ENCODE peak calls at places on chromosomes 11 and 22, in five cellular contexts. E is IMR-90, A is SK-N-SH, I is K562, K is GM12878. U is an unnamed sample.

GRCh38 chr11:18522388-18522787 is 4.4 kb downstream of the TSG101 start:
- DNase-seq in E (no peak), K (no peak), A (peak), I (peak), U (peak)

GRCh38 chr11:93392862-93393261 is 62.3 kb downstream of the DEUP1 start:
- DNase-seq in I (no peak), E (no peak), A (no peak), K (no peak), U (no peak)

GRCh38 chr11:99634581-99634980 is 613.8 kb downstream of the CNTN5 start:
- DNase-seq in I (no peak), E (no peak), A (no peak), K (no peak), U (no peak)

GRCh38 chr11:117189941-117190544 is 9.1 kb upstream of the TAGLN start:
- DNase-seq in A (peak), I (no peak), E (no peak), K (no peak), U (no peak)

GRCh38 chr11:34512810-34513673 is 552 bp downstream of the ELF5 start:
- DNase-seq in I (peak), A (peak), K (peak), E (peak), U (peak)

GRCh38 chr11:41522899-41523672 is 63.6 kb upstream of the LRRC4C start:
- DNase-seq in E (no peak), K (no peak), A (no peak), I (no peak), U (no peak)

GRCh38 chr11:102712140-102712539 is 6.6 kb upstream of the MMP27 start:
- DNase-seq in I (no peak), A (no peak), K (no peak), E (no peak), U (no peak)

GRCh38 chr11:40514124-40514523 is 945.3 kb downstream of the LRRC4C start:
- DNase-seq in K (no peak), E (no peak), A (no peak), I (no peak), U (no peak)

GRCh38 chr11:97140885-97141494 is 751.2 kb downstream of the JRKL start:
- DNase-seq in K (no peak), I (peak), A (peak), E (no peak), U (peak)

GRCh38 chr11:41414771-41415440 is 44.5 kb downstream of the LRRC4C start:
- DNase-seq in I (no peak), E (no peak), A (no peak), K (no peak), U (no peak)

GRCh38 chr22:30459206-30460052 is 12.4 kb downstream of the SEC14L3 start:
- DNase-seq in K (no peak), E (peak), A (no peak), I (peak), U (peak)

GRCh38 chr11:130769782-130770565 is 146.3 kb downstream of the SNX19 start:
- DNase-seq in I (no peak), A (no peak), K (no peak), E (peak), U (no peak)

GRCh38 chr11:128187829-128188228 is 399.5 kb downstream of the ETS1 start:
- DNase-seq in E (peak), A (peak), K (no peak), I (no peak), U (no peak)

GRCh38 chr11:62905927-62906531 is 15.1 kb downstream of the CHRM1 start:
- DNase-seq in A (peak), I (peak), E (peak), K (peak), U (peak)

GRCh38 chr11:45110562-45110961 is 35.9 kb upstream of the PRDM11 start:
- DNase-seq in E (peak), I (peak), K (no peak), A (peak), U (peak)

GRCh38 chr22:45587638-45588481 is 83.8 kb upstream of the ATXN10 start:
- DNase-seq in A (no peak), I (no peak), E (peak), K (no peak), U (no peak)

GRCh38 chr11:122869622-122870021 is 12.9 kb upstream of the JHY start:
- DNase-seq in E (no peak), I (no peak), K (no peak), A (no peak), U (no peak)

GRCh38 chr11:8100151-8100550 is 19.1 kb downstream of the TUB start:
- DNase-seq in K (no peak), A (no peak), E (no peak), I (no peak), U (no peak)

GRCh38 chr22:24592144-24592845 is 578 bp downstream of the LRRC75B start:
- DNase-seq in I (no peak), K (no peak), A (no peak), E (no peak), U (no peak)

GRCh38 chr11:14422814-14423182 is 63.8 kb upstream of the RRAS2 start:
- DNase-seq in A (no peak), E (no peak), I (no peak), K (no peak), U (no peak)

GRCh38 chr11:134925432-134925831 is 513.4 kb upstream of the B3GAT1 start:
- DNase-seq in E (no peak), I (no peak), A (no peak), K (no peak), U (no peak)

GRCh38 chr11:112235750-112236390 is 9.6 kb downstream of the PTS start:
- DNase-seq in K (no peak), I (no peak), A (no peak), E (no peak), U (no peak)

GRCh38 chr11:112247198-112247597 is 13.5 kb downstream of the PLET1 start:
- DNase-seq in I (no peak), E (peak), K (no peak), A (no peak), U (no peak)

GRCh38 chr11:112238041-112238440 is 11.8 kb downstream of the PTS start:
- DNase-seq in K (no peak), E (no peak), I (no peak), A (no peak), U (no peak)

GRCh38 chr11:112237451-112237850 is 11.2 kb downstream of the PTS start:
- DNase-seq in A (no peak), I (no peak), E (no peak), K (no peak), U (no peak)

GRCh38 chr11:112241486-112241885 is 15.3 kb downstream of the PTS start:
- DNase-seq in I (no peak), K (no peak), E (peak), A (no peak), U (peak)
- TF ChIP-seq MXI1 in I (no peak), K (no peak), E (no peak), A (no peak), U (no peak)

DNA sequence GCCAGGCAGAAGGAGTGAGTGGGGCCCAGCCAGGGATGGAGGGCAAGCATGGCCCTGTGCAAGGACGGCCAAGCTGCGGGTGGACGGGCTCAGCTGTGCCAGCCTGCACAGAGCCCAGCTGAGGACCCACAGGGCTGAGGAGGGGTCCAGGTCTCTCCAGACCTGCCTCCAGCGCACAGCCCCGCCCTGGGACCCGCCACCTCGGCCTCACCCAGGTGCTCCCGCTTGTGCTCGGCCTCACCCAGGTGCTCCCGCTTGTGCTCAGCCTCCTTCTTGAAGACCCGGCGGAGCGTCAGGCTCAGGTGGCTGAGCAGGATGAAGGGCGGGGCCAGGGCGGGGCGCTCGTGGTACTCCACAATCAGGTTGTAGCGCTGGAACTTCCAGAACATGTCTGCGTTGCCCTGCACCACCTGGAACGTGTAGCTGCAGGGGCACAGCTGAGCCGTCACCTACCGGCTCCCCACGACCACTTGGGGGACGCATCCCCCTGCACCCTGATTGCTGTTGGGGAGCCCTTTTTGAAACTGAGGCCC is 6.4 kb downstream of the TSSC4 start:
- DNase-seq in I (no peak), K (no peak), A (no peak), E (no peak), U (no peak)
- TF ChIP-seq MXI1 in I (no peak), K (no peak), A (no peak), E (no peak), U (no peak)

DNA sequence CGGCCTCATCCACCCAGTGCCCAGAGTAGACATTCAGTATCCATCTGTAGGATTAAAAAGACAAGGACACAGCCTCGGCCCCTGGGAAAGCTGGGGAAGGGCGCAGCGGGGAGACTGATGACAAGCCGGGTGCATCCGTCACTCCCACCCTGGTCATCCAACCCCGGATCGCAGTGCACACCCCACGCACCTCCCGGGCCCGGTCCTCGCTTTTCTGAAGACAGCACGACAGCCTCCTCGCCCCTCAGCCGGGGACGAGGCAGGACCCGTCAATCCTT is 1.1 kb downstream of the FCHSD2 start:
- DNase-seq in I (peak), K (no peak), E (no peak), A (peak), U (no peak)
- TF ChIP-seq MXI1 in I (no peak), K (peak), E (no peak), A (peak), U (no peak)

DNA sequence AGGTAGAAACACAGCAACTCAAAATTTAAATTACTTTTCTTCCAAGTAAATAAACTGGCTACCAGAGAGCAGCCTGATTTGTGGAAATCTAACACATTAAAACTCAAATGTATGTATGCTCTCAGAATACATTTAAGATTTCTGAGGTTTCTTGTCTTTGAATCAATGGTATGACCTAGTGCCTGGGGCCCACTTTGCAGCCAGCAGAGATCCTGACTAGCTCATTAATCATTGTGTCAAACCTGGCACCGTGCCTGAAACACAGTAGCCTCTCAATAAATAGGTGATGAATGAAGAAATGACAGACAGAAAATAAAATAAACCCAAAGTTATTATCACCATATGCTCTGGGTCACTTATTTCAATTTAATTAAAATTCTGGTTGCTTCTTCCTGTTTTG is 176.2 kb upstream of the FAT3 start:
- DNase-seq in K (no peak), E (no peak), A (no peak), I (no peak), U (no peak)
- TF ChIP-seq MXI1 in K (no peak), E (no peak), A (no peak), I (no peak), U (no peak)

GRCh38 chr11:120517390-120518315 is 6.1 kb downstream of the GRIK4 start:
- DNase-seq in E (peak), I (peak), K (no peak), A (no peak), U (no peak)
- TF ChIP-seq MXI1 in E (no peak), I (no peak), K (no peak), A (no peak), U (no peak)

GRCh38 chr22:39967103-39967829 is 7.1 kb downstream of the TMA7B start:
- DNase-seq in E (peak), K (no peak), I (no peak), A (peak), U (no peak)
- TF ChIP-seq MXI1 in E (no peak), K (no peak), I (peak), A (no peak), U (no peak)

U was measured in HepG2.